ENCODE peak calls at places on chromosome 2, in six cellular contexts. V is naive thymus-derived CD4-positive, alpha-beta T cell; U is central memory CD4-positive, alpha-beta T cell; D is GM04503; Q is WTC11; O is left cardiac atrium. F is an unnamed sample.

GRCh38 chr2:20225294-20226151 is 593 bp upstream of the SDC1 start:
- DNase-seq in U (no peak), O (no peak), D (no peak), Q (peak; percentile 78), V (no peak), F (peak; percentile 74)

GRCh38 chr2:68764781-68765385 is 30.3 kb downstream of the ARHGAP25 start:
- DNase-seq in D (no peak), O (no peak), V (no peak), U (peak; percentile 35), Q (no peak), F (no peak)

GRCh38 chr2:239459581-239459980 is 58.8 kb upstream of the HDAC4 start:
- DNase-seq in V (no peak), U (no peak), Q (no peak), O (no peak), D (no peak), F (no peak)

GRCh38 chr2:66433945-66434678 is 813 bp upstream of the MEIS1 start:
- DNase-seq in U (no peak), V (no peak), O (peak; percentile 57), D (peak; percentile 38), Q (peak; percentile 67), F (peak; percentile 35)

GRCh38 chr2:232776435-232776834 is at the start of gene KCNJ13:
- DNase-seq in V (no peak), O (no peak), Q (no peak), U (no peak), D (no peak), F (no peak)

GRCh38 chr2:129912871-129913694 is 66.4 kb upstream of the RAB6C start:
- DNase-seq in U (no peak), D (no peak), O (no peak), V (no peak), Q (no peak), F (no peak)

GRCh38 chr2:175553944-175554343 is 372.4 kb upstream of the ATP5MC3 start:
- DNase-seq in D (no peak), V (no peak), U (no peak), Q (no peak), O (no peak), F (no peak)

GRCh38 chr2:236675526-236675925 is 105.9 kb downstream of the ACKR3 start:
- DNase-seq in O (no peak), V (no peak), U (no peak), Q (no peak), D (no peak), F (no peak)

GRCh38 chr2:232485333-232485756 is 2.3 kb downstream of the ECEL1 start:
- DNase-seq in U (no peak), V (no peak), O (no peak), Q (no peak), D (no peak), F (no peak)

GRCh38 chr2:147560810-147561521 is 283.9 kb upstream of the ACVR2A start:
- DNase-seq in U (no peak), D (no peak), O (no peak), V (no peak), Q (no peak), F (no peak)

GRCh38 chr2:160077912-160078585 is 15.6 kb upstream of the PLA2R1 start:
- DNase-seq in Q (no peak), U (no peak), V (no peak), O (no peak), D (no peak), F (no peak)

GRCh38 chr2:159083601-159084000 is 115.2 kb downstream of the TANC1 start:
- DNase-seq in D (peak; percentile 71), V (no peak), U (no peak), O (no peak), Q (no peak), F (no peak)

GRCh38 chr2:156294945-156295580 is 37.5 kb downstream of the NR4A2 start:
- DNase-seq in D (no peak), Q (no peak), U (no peak), V (no peak), O (no peak), F (no peak)

GRCh38 chr2:138017824-138018223 is 53.6 kb downstream of the HNMT start:
- DNase-seq in D (no peak), U (no peak), O (no peak), Q (no peak), V (no peak), F (no peak)

GRCh38 chr2:218517434-218518206 is 50.5 kb downstream of the USP37 start:
- DNase-seq in Q (no peak), V (no peak), O (no peak), U (no peak), D (peak; percentile 4), F (no peak)

GRCh38 chr2:238947920-238948710 is 100.2 kb downstream of the TWIST2 start:
- DNase-seq in D (peak; percentile 79), U (no peak), O (peak; percentile 63), V (no peak), Q (no peak), F (no peak)

GRCh38 chr2:222900354-222900753 is 39.5 kb downstream of the ACSL3 start:
- DNase-seq in V (no peak), U (no peak), D (no peak), Q (no peak), O (no peak), F (no peak)

GRCh38 chr2:20195431-20195830 is 29.5 kb downstream of the SDC1 start:
- DNase-seq in V (no peak), Q (no peak), O (no peak), U (no peak), D (no peak), F (no peak)

GRCh38 chr2:224688996-224689395 is 27.2 kb downstream of the CCDC195 start:
- DNase-seq in V (no peak), D (no peak), U (no peak), Q (no peak), O (no peak), F (no peak)

GRCh38 chr2:33529771-33530481 is 53.5 kb downstream of the RASGRP3 start:
- DNase-seq in Q (no peak), U (no peak), O (no peak), V (no peak), D (peak; percentile 97), F (no peak)

GRCh38 chr2:233974530-233975071 is 57.4 kb downstream of the TRPM8 start:
- DNase-seq in Q (no peak), D (peak; percentile 90), O (no peak), U (no peak), V (no peak), F (no peak)

GRCh38 chr2:84906900-84907714 is 1.7 kb downstream of the TMSB10 start:
- DNase-seq in U (peak; percentile 67), D (no peak), V (peak; percentile 75), Q (no peak), O (peak; percentile 82), F (peak; percentile 49)

GRCh38 chr2:172790404-172790803 is 54.8 kb downstream of the RAPGEF4 start:
- DNase-seq in O (no peak), Q (no peak), D (no peak), U (no peak), V (no peak), F (no peak)

GRCh38 chr2:105635564-105635963 is 109.1 kb upstream of the NCK2 start:
- DNase-seq in D (no peak), O (no peak), U (no peak), Q (no peak), V (no peak), F (no peak)

GRCh38 chr2:64804651-64805050 is 150.9 kb upstream of the SERTAD2 start:
- DNase-seq in O (no peak), Q (no peak), D (no peak), U (no peak), V (no peak), F (no peak)

GRCh38 chr2:42747422-42747821 is 16.5 kb downstream of the OXER1 start:
- DNase-seq in O (no peak), D (no peak), U (no peak), V (no peak), Q (no peak), F (no peak)